ENCODE peak calls at places on chromosome 13, in nine cellular contexts. D, V, O, B, I, U, A, W and F are unnamed samples.

GRCh38 chr13:19960673-19961015 is 2.1 kb downstream of the ZMYM2 start:
- DNase-seq in D (no peak), V (no peak), O (no peak), B (no peak), I (no peak), U (no peak), A (no peak), W (peak), F (no peak)

GRCh38 chr13:77492982-77493381 is 42.5 kb upstream of the SCEL start:
- DNase-seq in D (no peak), V (no peak), O (no peak), B (no peak), I (no peak), U (no peak), A (no peak), W (peak), F (no peak)

GRCh38 chr13:99969934-99970760 is 1.4 kb downstream of the ZIC5 start:
- DNase-seq in D (no peak), V (no peak), O (no peak), B (no peak), I (peak), U (no peak), A (no peak), W (no peak), F (peak)

GRCh38 chr13:106382569-106382968 is 152.9 kb downstream of the EFNB2 start:
- DNase-seq in D (no peak), V (no peak), O (no peak), B (no peak), I (no peak), U (no peak), A (no peak), W (no peak), F (no peak)

GRCh38 chr13:43664700-43665191 is 122.0 kb downstream of the ENOX1 start:
- DNase-seq in D (no peak), V (no peak), O (peak), B (no peak), I (peak), U (peak), A (peak), W (peak), F (no peak)

GRCh38 chr13:97875911-97876310 is 77.6 kb upstream of the IPO5 start:
- DNase-seq in D (no peak), V (no peak), O (no peak), B (no peak), I (no peak), U (no peak), A (peak), W (no peak), F (no peak)

GRCh38 chr13:110388141-110388943 is 81.3 kb downstream of the COL4A2 start:
- DNase-seq in D (peak), V (no peak), O (no peak), B (no peak), I (no peak), U (no peak), A (no peak), W (peak), F (no peak)

GRCh38 chr13:20960663-20961309 is 58.2 kb upstream of the XPO4 start:
- DNase-seq in D (no peak), V (no peak), O (no peak), B (no peak), I (peak), U (no peak), A (no peak), W (no peak), F (no peak)

GRCh38 chr13:21123956-21124355 is 52.4 kb downstream of the SKA3 start:
- DNase-seq in D (no peak), V (no peak), O (no peak), B (no peak), I (no peak), U (no peak), A (no peak), W (no peak), F (no peak)

GRCh38 chr13:25249001-25249543 is 38.2 kb downstream of the MTMR6 start:
- DNase-seq in D (no peak), V (no peak), O (no peak), B (no peak), I (no peak), U (peak), A (no peak), W (peak), F (no peak)

GRCh38 chr13:107216046-107216715 is 648.2 kb upstream of the ARGLU1 start:
- DNase-seq in D (no peak), V (no peak), O (no peak), B (no peak), I (no peak), U (no peak), A (no peak), W (no peak), F (no peak)

GRCh38 chr13:84445776-84446175 is 563.5 kb upstream of the SLITRK1 start:
- DNase-seq in D (no peak), V (no peak), O (no peak), B (no peak), I (no peak), U (no peak), A (no peak), W (peak), F (no peak)

GRCh38 chr13:114230575-114230974 is 4.1 kb upstream of the CDC16 start:
- DNase-seq in D (no peak), V (no peak), O (no peak), B (no peak), I (no peak), U (no peak), A (no peak), W (no peak), F (no peak)

DNA sequence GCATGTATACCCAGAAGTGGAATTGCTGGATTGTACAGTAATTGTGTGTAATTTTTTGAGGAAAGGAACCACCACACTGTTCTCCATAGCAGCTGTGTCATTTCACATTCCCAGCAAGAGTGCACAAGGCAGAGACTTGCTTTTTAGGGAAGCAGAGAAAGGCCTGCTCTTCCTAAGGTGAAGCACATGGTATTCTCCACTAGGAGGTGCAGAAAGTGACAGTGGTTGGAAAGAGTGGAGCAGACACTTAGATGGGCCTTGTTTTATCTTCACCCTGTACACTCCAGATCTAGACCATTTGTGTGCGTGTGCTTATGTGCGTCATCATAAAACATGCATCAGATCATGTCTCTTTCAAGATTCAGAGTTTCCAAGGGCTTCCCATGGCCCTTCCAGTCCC is 35.0 kb downstream of the FAM124A start:
- DNase-seq in D (no peak), V (no peak), O (no peak), B (no peak), I (no peak), U (no peak), A (no peak), W (no peak), F (no peak)
- TF ChIP-seq CTCF in D (no peak), V (no peak), O (no peak), B (no peak), I (no peak), U (no peak), A (no peak), W (peak), F (no peak)

GRCh38 chr13:85812282-85812681 is 13.1 kb upstream of the SLITRK6 start:
- DNase-seq in D (no peak), V (no peak), O (no peak), B (no peak), I (no peak), U (no peak), A (no peak), W (no peak), F (no peak)

GRCh38 chr13:85806553-85807175 is 7.4 kb upstream of the SLITRK6 start:
- DNase-seq in D (no peak), V (no peak), O (no peak), B (no peak), I (no peak), U (no peak), A (no peak), W (peak), F (no peak)
- TF ChIP-seq CTCF in D (peak), V (peak), O (peak), B (peak), I (peak), U (peak), A (peak), W (peak), F (peak)

GRCh38 chr13:44971656-44972595 is 17.3 kb downstream of the NUFIP1 start:
- DNase-seq in D (no peak), V (no peak), O (no peak), B (no peak), I (no peak), U (no peak), A (no peak), W (no peak), F (no peak)

GRCh38 chr13:44972956-44973581 is 16.2 kb downstream of the NUFIP1 start:
- DNase-seq in D (no peak), V (no peak), O (no peak), B (no peak), I (no peak), U (no peak), A (no peak), W (peak), F (no peak)

GRCh38 chr13:44961997-44962396 is 27.3 kb downstream of the NUFIP1 start:
- DNase-seq in D (no peak), V (no peak), O (no peak), B (no peak), I (no peak), U (no peak), A (no peak), W (no peak), F (no peak)

GRCh38 chr13:44969858-44970484 is 19.3 kb downstream of the NUFIP1 start:
- DNase-seq in D (no peak), V (no peak), O (no peak), B (no peak), I (no peak), U (no peak), A (no peak), W (peak), F (no peak)

DNA sequence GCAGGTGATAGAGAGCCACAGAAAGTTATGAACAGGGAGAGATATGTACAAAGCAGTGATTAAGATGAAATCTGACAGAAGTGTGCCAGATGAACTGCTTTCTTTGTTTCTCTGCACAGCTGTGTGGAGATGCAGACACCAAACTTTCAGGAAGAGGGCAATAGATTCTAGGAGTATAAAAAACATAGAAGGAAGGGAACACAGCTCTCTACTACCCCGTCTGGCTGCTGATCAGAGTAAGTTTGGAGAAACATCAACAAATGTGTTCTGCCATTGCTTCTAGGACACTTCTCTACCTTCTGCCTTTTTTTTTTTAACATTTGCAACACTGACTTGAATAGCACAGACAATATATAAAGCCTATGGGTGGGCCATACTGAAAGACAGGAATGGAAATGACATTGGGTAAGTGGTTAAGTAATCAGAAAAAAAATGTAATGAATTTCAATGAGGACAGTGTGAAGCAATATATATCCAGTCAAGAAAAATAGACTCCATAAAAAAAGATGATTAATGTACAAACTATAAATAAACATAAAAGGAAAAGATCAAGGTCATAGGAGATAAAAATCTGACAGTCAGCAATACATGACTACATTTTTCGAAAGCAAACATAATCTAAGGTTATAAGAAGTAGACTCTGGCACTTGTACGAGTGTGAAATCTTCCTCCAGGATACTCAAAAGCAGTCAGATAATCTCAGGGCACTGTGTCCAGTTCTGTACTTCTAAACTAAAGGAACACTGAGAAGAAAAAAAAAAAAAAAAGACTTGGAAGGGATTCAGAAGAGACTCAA is 21.4 kb downstream of the NUFIP1 start:
- DNase-seq in D (no peak), V (no peak), O (no peak), B (no peak), I (no peak), U (no peak), A (no peak), W (no peak), F (no peak)
- TF ChIP-seq CTCF in D (no peak), V (no peak), O (peak), B (no peak), I (no peak), U (peak), A (no peak), W (no peak), F (peak)

GRCh38 chr13:27354379-27354778 is 70.0 kb upstream of the GTF3A start:
- DNase-seq in D (no peak), V (no peak), O (no peak), B (no peak), I (no peak), U (no peak), A (no peak), W (no peak), F (no peak)
- TF ChIP-seq CTCF in D (no peak), V (peak), O (peak), B (no peak), I (no peak), U (peak), A (no peak), W (no peak), F (no peak)

DNA sequence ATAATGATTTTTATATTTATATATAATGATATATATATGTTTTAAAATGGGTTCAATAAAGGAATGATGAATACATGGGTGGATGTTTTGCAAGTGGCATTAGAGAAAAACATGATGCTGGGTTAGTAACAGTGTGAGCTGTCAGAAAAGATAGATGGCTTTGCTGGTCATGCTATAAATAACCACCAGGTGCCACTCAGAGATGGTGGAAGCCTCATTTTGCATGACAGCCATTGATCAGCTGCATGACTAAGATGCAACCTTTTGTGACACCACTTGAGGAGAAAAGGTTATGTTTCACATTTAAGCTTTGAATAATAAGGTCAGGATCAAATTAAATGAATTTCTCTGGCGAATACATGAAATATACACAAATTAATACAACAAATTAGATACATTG is 737.7 kb downstream of the PCDH9 start:
- DNase-seq in D (no peak), V (no peak), O (no peak), B (no peak), I (no peak), U (no peak), A (no peak), W (peak), F (no peak)
- TF ChIP-seq CTCF in D (no peak), V (no peak), O (peak), B (no peak), I (no peak), U (no peak), A (no peak), W (peak), F (peak)

DNA sequence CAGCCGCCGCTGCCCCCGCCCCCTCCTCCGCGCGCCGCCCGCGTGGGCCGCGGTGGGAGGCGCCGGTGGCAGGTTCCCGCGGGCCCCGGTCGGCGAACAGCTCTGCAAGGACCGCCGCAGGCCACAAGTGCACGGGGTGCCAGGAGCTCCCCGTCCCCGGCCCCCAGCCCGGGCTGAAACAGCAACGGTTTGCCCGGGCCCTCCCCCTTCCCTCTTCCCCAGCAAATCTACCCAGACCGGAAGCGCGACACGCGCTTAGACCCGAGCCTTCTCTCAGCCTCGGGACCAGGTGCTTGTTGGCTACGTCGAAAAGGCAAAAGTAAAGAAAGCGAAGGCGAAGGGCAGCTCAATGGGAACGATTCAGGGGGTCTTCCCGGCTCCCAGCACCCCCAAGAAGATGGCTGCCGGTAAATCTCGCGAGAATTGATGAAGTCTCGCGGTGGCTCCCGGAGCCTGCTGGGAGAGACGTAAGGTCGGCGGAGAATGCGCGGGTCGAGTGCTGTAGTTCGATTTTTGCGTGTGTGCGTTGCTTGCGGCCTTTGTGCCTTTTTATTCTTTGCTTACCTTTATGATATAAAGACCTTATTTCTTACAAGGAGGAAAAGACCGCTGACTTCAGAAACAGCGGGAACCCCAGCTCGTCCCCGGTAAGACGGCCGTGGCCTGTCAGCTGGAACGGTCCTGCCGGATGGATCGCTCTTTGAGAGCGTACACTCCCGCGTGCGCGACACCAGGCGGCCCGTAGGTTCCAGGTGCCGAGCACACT is at the start of gene RBM26:
- DNase-seq in D (peak), V (peak), O (peak), B (peak), I (peak), U (peak), A (peak), W (peak), F (peak)
- TF ChIP-seq CTCF in D (no peak), V (peak), O (peak), B (no peak), I (no peak), U (no peak), A (no peak), W (no peak), F (no peak)

GRCh38 chr13:79336971-79337370 is 69.1 kb downstream of the RBM26 start:
- DNase-seq in D (no peak), V (peak), O (no peak), B (no peak), I (no peak), U (no peak), A (no peak), W (no peak), F (no peak)

GRCh38 chr13:79341202-79341601 is 64.9 kb downstream of the RBM26 start:
- DNase-seq in D (no peak), V (no peak), O (no peak), B (no peak), I (no peak), U (no peak), A (no peak), W (no peak), F (no peak)

GRCh38 chr13:79346300-79346914 is 59.6 kb downstream of the RBM26 start:
- DNase-seq in D (no peak), V (no peak), O (no peak), B (no peak), I (no peak), U (no peak), A (no peak), W (no peak), F (no peak)

GRCh38 chr13:79338343-79338742 is 67.7 kb downstream of the RBM26 start:
- DNase-seq in D (no peak), V (no peak), O (no peak), B (no peak), I (no peak), U (no peak), A (no peak), W (no peak), F (no peak)

GRCh38 chr13:79340490-79340889 is 65.6 kb downstream of the RBM26 start:
- DNase-seq in D (no peak), V (no peak), O (no peak), B (no peak), I (no peak), U (no peak), A (no peak), W (no peak), F (no peak)
- TF ChIP-seq CTCF in D (no peak), V (no peak), O (no peak), B (no peak), I (no peak), U (no peak), A (no peak), W (no peak), F (peak)